ENCODE peak calls at places on chromosomes 6 and 20, in four cellular contexts. One of them, this sample, is unnamed.

GRCh38 chr6:151577257-151577656 is 83.4 kb downstream of the CCDC170 start:
- DNase-seq in RCC 7860: no peak
- DNase-seq in naive thymus-derived CD4-positive, alpha-beta T cell: no peak
- DNase-seq in epithelial cell of prostate: no peak
- DNase-seq in this sample: no peak

GRCh38 chr6:156513504-156513903 is 263.7 kb upstream of the ARID1B start:
- DNase-seq in RCC 7860: no peak
- DNase-seq in naive thymus-derived CD4-positive, alpha-beta T cell: no peak
- DNase-seq in epithelial cell of prostate: no peak
- DNase-seq in this sample: no peak

GRCh38 chr6:66555082-66555481 is 848.1 kb upstream of the EYS start:
- DNase-seq in RCC 7860: no peak
- DNase-seq in naive thymus-derived CD4-positive, alpha-beta T cell: no peak
- DNase-seq in epithelial cell of prostate: no peak
- DNase-seq in this sample: no peak

GRCh38 chr6:108635505-108636226 is 74.9 kb downstream of the FOXO3 start:
- DNase-seq in RCC 7860: no peak
- DNase-seq in naive thymus-derived CD4-positive, alpha-beta T cell: peak
- DNase-seq in epithelial cell of prostate: no peak
- DNase-seq in this sample: no peak

GRCh38 chr6:112010328-112010727 is 43.6 kb upstream of the CCN6 start:
- DNase-seq in RCC 7860: no peak
- DNase-seq in naive thymus-derived CD4-positive, alpha-beta T cell: peak
- DNase-seq in epithelial cell of prostate: no peak
- DNase-seq in this sample: no peak

GRCh38 chr6:42441059-42441471 is 10.7 kb downstream of the TRERF1 start:
- DNase-seq in RCC 7860: no peak
- DNase-seq in naive thymus-derived CD4-positive, alpha-beta T cell: no peak
- DNase-seq in epithelial cell of prostate: no peak
- DNase-seq in this sample: no peak

GRCh38 chr6:19714415-19715165 is 122.6 kb upstream of the ID4 start:
- DNase-seq in RCC 7860: no peak
- DNase-seq in naive thymus-derived CD4-positive, alpha-beta T cell: no peak
- DNase-seq in epithelial cell of prostate: no peak
- DNase-seq in this sample: no peak

GRCh38 chr6:95095855-95096254 is 481.5 kb upstream of the MANEA start:
- DNase-seq in RCC 7860: no peak
- DNase-seq in naive thymus-derived CD4-positive, alpha-beta T cell: no peak
- DNase-seq in epithelial cell of prostate: no peak
- DNase-seq in this sample: no peak

GRCh38 chr6:3326179-3326971 is 67.6 kb downstream of the PSMG4 start:
- DNase-seq in RCC 7860: no peak
- DNase-seq in naive thymus-derived CD4-positive, alpha-beta T cell: no peak
- DNase-seq in epithelial cell of prostate: no peak
- DNase-seq in this sample: no peak

GRCh38 chr6:89768324-89768723 is 51.3 kb downstream of the MDN1 start:
- DNase-seq in RCC 7860: no peak
- DNase-seq in naive thymus-derived CD4-positive, alpha-beta T cell: no peak
- DNase-seq in epithelial cell of prostate: no peak
- DNase-seq in this sample: no peak

GRCh38 chr6:5556011-5556410 is 294.7 kb downstream of the FARS2 start:
- DNase-seq in RCC 7860: no peak
- DNase-seq in naive thymus-derived CD4-positive, alpha-beta T cell: no peak
- DNase-seq in epithelial cell of prostate: no peak
- DNase-seq in this sample: no peak

GRCh38 chr6:43733471-43734293 is 36.3 kb upstream of the VEGFA start:
- DNase-seq in RCC 7860: no peak
- DNase-seq in naive thymus-derived CD4-positive, alpha-beta T cell: no peak
- DNase-seq in epithelial cell of prostate: no peak
- DNase-seq in this sample: peak

GRCh38 chr6:26224940-26225847 is 138.0 kb downstream of the HFE start:
- DNase-seq in RCC 7860: no peak
- DNase-seq in naive thymus-derived CD4-positive, alpha-beta T cell: no peak
- DNase-seq in epithelial cell of prostate: no peak
- DNase-seq in this sample: no peak

GRCh38 chr6:16292432-16292831 is 54.0 kb downstream of the GMPR start:
- DNase-seq in RCC 7860: no peak
- DNase-seq in naive thymus-derived CD4-positive, alpha-beta T cell: no peak
- DNase-seq in epithelial cell of prostate: no peak
- DNase-seq in this sample: no peak

GRCh38 chr20:58139849-58140786 is 88.3 kb downstream of the ANKRD60 start:
- DNase-seq in RCC 7860: no peak
- DNase-seq in naive thymus-derived CD4-positive, alpha-beta T cell: no peak
- DNase-seq in epithelial cell of prostate: no peak
- DNase-seq in this sample: no peak

GRCh38 chr6:143196525-143197225 is 136.0 kb downstream of the AIG1 start:
- DNase-seq in RCC 7860: peak
- DNase-seq in naive thymus-derived CD4-positive, alpha-beta T cell: no peak
- DNase-seq in epithelial cell of prostate: no peak
- DNase-seq in this sample: no peak

GRCh38 chr6:75802366-75802765 is 53.3 kb downstream of the MYO6 start:
- DNase-seq in RCC 7860: peak
- DNase-seq in naive thymus-derived CD4-positive, alpha-beta T cell: no peak
- DNase-seq in epithelial cell of prostate: no peak
- DNase-seq in this sample: no peak

GRCh38 chr6:73024598-73024997 is 200.7 kb downstream of the KHDC1L start:
- DNase-seq in RCC 7860: no peak
- DNase-seq in naive thymus-derived CD4-positive, alpha-beta T cell: no peak
- DNase-seq in epithelial cell of prostate: no peak
- DNase-seq in this sample: no peak

GRCh38 chr20:21548390-21549035 is 34.6 kb upstream of the NKX2-2 start:
- DNase-seq in RCC 7860: no peak
- DNase-seq in naive thymus-derived CD4-positive, alpha-beta T cell: peak
- DNase-seq in epithelial cell of prostate: no peak
- DNase-seq in this sample: no peak

GRCh38 chr6:30101939-30102700 is 10.8 kb downstream of the TRIM31 start:
- DNase-seq in RCC 7860: peak
- DNase-seq in naive thymus-derived CD4-positive, alpha-beta T cell: peak
- DNase-seq in epithelial cell of prostate: peak
- DNase-seq in this sample: peak

GRCh38 chr20:51469578-51470520 is 72.7 kb downstream of the NFATC2 start:
- DNase-seq in RCC 7860: no peak
- DNase-seq in naive thymus-derived CD4-positive, alpha-beta T cell: no peak
- DNase-seq in epithelial cell of prostate: no peak
- DNase-seq in this sample: no peak

GRCh38 chr6:2938004-2938631 is 33.2 kb downstream of the SERPINB6 start:
- DNase-seq in RCC 7860: no peak
- DNase-seq in naive thymus-derived CD4-positive, alpha-beta T cell: no peak
- DNase-seq in epithelial cell of prostate: no peak
- DNase-seq in this sample: no peak